ENCODE peak calls at places on chromosome 9, in four cellular contexts. S is heart right ventricle; N is CD4-positive, alpha-beta T cell; O is aorta. A is an unnamed sample.

GRCh38 chr9:137256839-137257238 is 1.7 kb downstream of the NELFB start:
- DNase-seq in N (no peak), S (no peak), O (no peak), A (no peak)

GRCh38 chr9:5850735-5851122 is 17.8 kb upstream of the ERMP1 start:
- DNase-seq in S (no peak), N (no peak), O (no peak), A (no peak)

GRCh38 chr9:34869390-34869789 is 88.7 kb upstream of the PHF24 start:
- DNase-seq in O (no peak), N (no peak), S (no peak), A (no peak)

GRCh38 chr9:87603854-87604490 is 106.3 kb downstream of the DAPK1 start:
- DNase-seq in N (no peak), O (no peak), S (no peak), A (no peak)

GRCh38 chr9:34546102-34546833 is 23.5 kb upstream of the ENHO start:
- DNase-seq in O (no peak), S (no peak), N (no peak), A (no peak)

GRCh38 chr9:79176298-79176697 is 395.5 kb upstream of the TLE4 start:
- DNase-seq in S (no peak), N (no peak), O (no peak), A (no peak)

GRCh38 chr9:137077010-137077747 is at the start of gene UAP1L1:
- DNase-seq in S (peak), O (peak), N (no peak), A (peak)

GRCh38 chr9:91177661-91178280 is 183.9 kb downstream of the AUH start:
- DNase-seq in S (no peak), O (no peak), N (no peak), A (peak)

GRCh38 chr9:7097785-7098420 is 340.1 kb downstream of the KDM4C start:
- DNase-seq in O (no peak), S (no peak), N (no peak), A (no peak)

GRCh38 chr9:126459965-126460843 is 133.6 kb downstream of the MVB12B start:
- DNase-seq in N (no peak), O (no peak), S (no peak), A (peak)

GRCh38 chr9:26357803-26358339 is 534.7 kb downstream of the CAAP1 start:
- DNase-seq in S (no peak), O (no peak), N (no peak), A (no peak)

GRCh38 chr9:16275795-16276624 is 594.5 kb downstream of the BNC2 start:
- DNase-seq in N (no peak), O (peak), S (peak), A (peak)

GRCh38 chr9:34343090-34343489 is 13.7 kb downstream of the NUDT2 start:
- DNase-seq in S (peak), O (peak), N (no peak), A (peak)

GRCh38 chr9:126916909-126917308 is 2.3 kb downstream of the RALGPS1 start:
- DNase-seq in N (no peak), O (no peak), S (no peak), A (no peak)

GRCh38 chr9:72592501-72593403 is 71.3 kb downstream of the TMC1 start:
- DNase-seq in S (no peak), N (peak), O (no peak), A (no peak)

GRCh38 chr9:131500939-131501541 is 1.7 kb upstream of the POMT1 start:
- DNase-seq in O (no peak), S (no peak), N (peak), A (no peak)

DNA sequence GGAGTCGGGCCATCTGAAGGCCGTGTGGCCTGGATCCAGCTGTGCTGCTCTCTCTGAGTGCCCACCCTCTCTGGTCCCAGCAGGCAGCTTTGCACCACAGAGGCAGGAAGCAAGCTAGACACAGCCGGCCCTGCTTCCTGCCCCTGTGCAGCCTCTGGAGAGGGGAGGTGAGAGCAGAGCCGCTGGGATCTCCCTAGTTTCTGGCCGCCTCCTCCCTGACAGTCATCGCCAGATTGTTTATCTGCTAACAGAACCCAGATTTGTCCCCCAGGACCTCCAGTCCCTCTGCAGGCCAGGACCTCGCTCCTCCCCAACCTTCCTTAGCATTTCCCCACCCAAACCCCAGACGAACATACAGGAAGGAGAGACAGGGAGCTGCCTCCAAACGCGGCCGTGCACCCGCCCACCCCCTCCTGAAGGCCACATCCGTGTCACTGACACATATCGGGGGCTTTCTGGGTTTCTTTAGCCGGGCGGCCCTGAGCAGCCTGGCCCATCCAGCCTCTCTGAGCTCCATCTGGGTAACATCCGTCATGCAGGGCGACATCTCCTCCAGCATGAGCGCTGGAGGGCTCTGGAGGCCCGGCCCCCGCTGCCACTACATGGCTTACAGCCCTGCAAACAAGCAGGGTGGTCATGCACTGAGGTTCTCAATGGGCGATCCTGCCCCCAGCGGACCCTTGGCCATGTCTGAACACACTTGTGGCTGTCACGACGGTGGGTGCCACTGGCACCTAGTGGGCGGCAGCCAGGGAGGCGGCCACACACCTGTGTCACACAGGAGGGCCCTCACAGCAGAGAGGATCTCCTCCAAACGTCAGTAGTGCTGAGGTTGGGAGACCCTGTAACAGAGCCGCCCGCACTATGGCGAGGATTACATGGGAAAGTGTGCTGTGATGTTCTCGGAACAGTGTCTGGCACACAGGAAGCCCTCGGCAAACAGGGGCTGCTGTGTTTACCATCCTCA is 47.6 kb downstream of the DBH start:
- DNase-seq in O (peak), N (peak), S (peak), A (peak)
- H3K27ac ChIP-seq in O (no peak), N (peak), S (peak), A (peak)

GRCh38 chr9:86337469-86338107 is 16.6 kb downstream of the TUT7 start:
- DNase-seq in O (no peak), N (no peak), S (no peak), A (no peak)

GRCh38 chr9:86341007-86341491 is 13.2 kb downstream of the TUT7 start:
- DNase-seq in O (no peak), N (no peak), S (no peak), A (no peak)

GRCh38 chr9:86333651-86334050 is 20.6 kb downstream of the TUT7 start:
- DNase-seq in S (no peak), O (no peak), N (no peak), A (no peak)

GRCh38 chr9:86340356-86341006 is 13.7 kb downstream of the TUT7 start:
- DNase-seq in S (no peak), O (no peak), N (no peak), A (no peak)

DNA sequence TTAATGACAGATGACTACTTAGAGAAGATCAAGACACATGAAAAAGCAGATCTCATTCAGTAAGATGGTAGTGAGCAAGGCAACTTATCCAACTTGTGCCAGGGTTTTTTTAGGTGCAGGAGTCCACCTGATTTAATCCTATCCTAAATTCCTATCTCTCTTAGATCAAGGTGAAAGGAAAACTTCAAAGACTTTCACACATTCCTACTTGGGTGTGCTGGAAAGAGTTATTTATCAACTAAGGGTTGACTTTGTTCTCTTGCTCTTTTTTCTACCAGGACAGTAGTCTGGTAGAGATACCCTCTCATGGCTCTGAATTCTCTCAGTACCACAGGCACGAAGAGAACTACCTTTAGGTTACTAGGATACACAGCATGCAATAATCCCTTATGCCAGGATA is 18.2 kb downstream of the TUT7 start:
- DNase-seq in N (no peak), S (no peak), O (no peak), A (no peak)
- H3K27ac ChIP-seq in N (no peak), S (no peak), O (no peak), A (no peak)

GRCh38 chr9:129434187-129434586 is 186.7 kb downstream of the C9orf50 start:
- DNase-seq in N (no peak), S (no peak), O (no peak), A (no peak)

GRCh38 chr9:129437626-129438323 is 183.1 kb downstream of the C9orf50 start:
- DNase-seq in O (no peak), N (no peak), S (peak), A (no peak)

GRCh38 chr9:129436751-129437625 is 183.9 kb downstream of the C9orf50 start:
- DNase-seq in S (peak), O (peak), N (peak), A (no peak)

GRCh38 chr9:129435996-129436676 is 184.8 kb downstream of the C9orf50 start:
- DNase-seq in N (no peak), S (no peak), O (no peak), A (no peak)

DNA sequence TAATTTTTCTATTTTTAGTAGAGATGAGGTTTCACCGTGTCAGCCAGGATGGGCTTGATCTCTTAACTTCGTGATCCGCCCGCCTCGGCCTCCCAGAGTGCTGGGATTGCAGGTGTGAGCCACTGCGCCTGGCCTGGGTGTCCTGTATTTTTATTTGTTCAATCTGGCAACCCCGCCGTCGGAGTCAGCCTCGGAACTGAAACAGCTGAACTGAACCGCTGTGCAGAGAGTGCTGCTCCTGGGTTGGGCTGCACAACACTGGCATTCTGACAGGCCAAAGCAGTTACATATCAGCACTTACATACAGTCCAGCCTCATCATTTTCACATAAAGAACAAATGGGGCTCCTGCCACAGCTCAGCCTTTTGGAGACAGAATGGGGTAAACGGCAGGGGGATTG is 185.6 kb downstream of the C9orf50 start:
- DNase-seq in S (no peak), O (no peak), N (no peak), A (no peak)
- H3K27ac ChIP-seq in S (no peak), O (no peak), N (no peak), A (no peak)

DNA sequence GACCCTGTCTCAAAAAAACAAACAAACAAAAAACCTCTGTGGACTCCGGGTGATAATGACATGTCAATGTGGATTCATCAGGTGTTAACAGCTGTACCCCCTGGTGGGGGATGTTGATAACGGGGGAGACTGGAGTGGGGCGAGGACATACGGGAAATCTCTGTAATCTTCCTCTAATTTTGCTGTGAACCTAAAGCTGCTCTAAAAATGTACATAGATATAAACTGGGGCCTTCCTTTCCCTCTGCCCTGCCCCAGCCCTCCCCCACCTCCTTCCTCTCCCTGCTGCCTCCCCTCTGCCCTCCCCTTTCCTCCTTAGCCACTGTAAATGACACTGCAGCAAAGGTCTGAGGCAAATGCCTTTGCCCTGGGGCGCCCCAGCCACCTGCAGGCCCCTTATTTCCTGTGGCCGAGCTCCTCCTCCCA is 1.4 kb upstream of the CEL start:
- DNase-seq in N (no peak), O (no peak), S (no peak), A (no peak)
- H3K27ac ChIP-seq in N (no peak), O (no peak), S (no peak), A (no peak)

DNA sequence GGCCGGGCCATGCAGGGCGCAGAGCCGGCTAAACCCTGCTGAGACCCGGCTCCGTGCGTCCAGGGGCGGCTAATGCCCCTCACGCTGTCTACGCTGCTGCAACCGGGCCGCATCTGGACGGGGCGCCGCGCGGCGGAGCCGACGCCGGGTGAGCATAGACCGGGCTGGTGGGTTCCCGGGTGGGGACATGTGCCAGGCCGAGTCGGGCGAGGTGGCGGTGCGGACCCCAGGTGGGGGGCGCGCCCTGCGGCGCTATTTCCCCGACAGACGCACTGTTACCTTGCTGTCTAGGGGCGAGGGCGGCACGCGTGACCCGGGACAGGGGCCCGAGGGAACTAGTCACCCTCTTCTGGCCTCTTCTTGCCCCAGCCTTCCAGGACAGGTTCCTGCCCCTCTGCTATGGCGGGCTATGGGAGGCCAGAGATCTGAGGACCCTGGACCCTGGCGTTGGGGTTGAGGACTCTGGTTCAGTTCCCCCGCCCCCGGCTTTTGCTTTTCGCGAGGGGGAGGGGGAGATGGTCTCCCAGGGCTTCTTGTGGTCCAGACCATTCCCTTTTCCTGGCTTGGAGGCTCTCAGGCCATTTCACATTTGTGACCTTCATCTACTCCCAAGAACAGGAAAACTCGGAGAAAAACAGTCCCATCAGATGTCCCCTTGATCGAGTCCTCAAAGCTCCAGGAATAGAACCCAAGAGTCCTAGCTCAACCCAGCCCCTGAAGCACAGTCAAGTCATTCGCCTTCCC is 536 bp downstream of the SLC27A4 start:
- DNase-seq in N (no peak), O (peak), S (no peak), A (peak)
- H3K27ac ChIP-seq in N (peak), O (no peak), S (peak), A (peak)

GRCh38 chr9:95455714-95456113 is 61.1 kb downstream of the PTCH1 start:
- DNase-seq in S (no peak), O (no peak), N (no peak), A (no peak)

GRCh38 chr9:95449016-95449415 is 67.8 kb downstream of the PTCH1 start:
- DNase-seq in O (no peak), S (no peak), N (no peak), A (no peak)

GRCh38 chr9:95447660-95448420 is 68.9 kb downstream of the PTCH1 start:
- DNase-seq in N (no peak), S (no peak), O (no peak), A (no peak)

GRCh38 chr9:95450171-95451107 is 66.3 kb downstream of the PTCH1 start:
- DNase-seq in S (no peak), O (no peak), N (no peak), A (no peak)

GRCh38 chr9:95452176-95452575 is 64.6 kb downstream of the PTCH1 start:
- DNase-seq in N (no peak), O (no peak), S (no peak), A (no peak)
- H3K27ac ChIP-seq in N (no peak), O (no peak), S (no peak), A (no peak)

DNA sequence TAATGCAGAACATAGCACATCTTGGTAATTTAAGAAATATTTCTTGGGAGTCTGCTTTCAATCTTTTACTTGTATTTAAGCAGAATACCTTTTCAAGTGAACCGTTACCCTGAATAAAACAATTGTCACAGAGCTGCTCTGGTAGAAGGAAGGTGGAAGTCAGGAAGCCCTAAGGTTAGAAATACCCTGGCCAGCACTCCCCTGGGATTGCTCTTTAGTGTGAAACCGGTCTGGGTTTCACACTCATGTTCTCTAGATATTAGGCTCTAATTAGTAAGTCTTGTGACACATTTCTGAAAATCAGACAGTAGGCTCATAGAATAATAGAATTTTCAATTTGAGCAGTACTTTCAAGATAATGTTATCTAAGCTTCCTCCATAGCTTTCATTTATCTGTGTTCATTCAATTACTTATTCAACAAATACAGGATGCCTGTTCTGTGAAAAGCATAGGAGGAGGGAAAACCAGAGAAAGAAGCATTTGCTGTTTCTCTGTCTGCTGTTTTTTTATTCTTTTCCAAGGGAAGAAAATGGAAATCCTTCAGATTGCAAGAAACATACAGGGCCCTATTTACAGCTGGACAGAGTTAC is 825.5 kb downstream of the TLR4 start:
- DNase-seq in S (no peak), O (no peak), N (no peak), A (no peak)
- H3K27ac ChIP-seq in S (peak), O (no peak), N (no peak), A (no peak)

GRCh38 chr9:115553082-115553481 is 435.1 kb upstream of the TNC start:
- DNase-seq in O (no peak), S (no peak), N (no peak), A (no peak)

GRCh38 chr9:115543511-115543910 is 425.6 kb upstream of the TNC start:
- DNase-seq in N (no peak), O (no peak), S (no peak), A (no peak)

GRCh38 chr9:115551396-115551795 is 433.4 kb upstream of the TNC start:
- DNase-seq in S (no peak), O (no peak), N (no peak), A (no peak)

GRCh38 chr9:115548826-115549225 is 430.9 kb upstream of the TNC start:
- DNase-seq in S (no peak), N (no peak), O (no peak), A (no peak)
- H3K27ac ChIP-seq in S (no peak), N (no peak), O (no peak), A (no peak)

GRCh38 chr9:93037476-93037971 is 21.0 kb upstream of the SUSD3 start:
- DNase-seq in S (no peak), O (no peak), N (no peak), A (no peak)
- H3K27ac ChIP-seq in S (no peak), O (no peak), N (peak), A (no peak)